ENCODE peak calls at places on chromosomes 12 and 14, in eight cellular contexts. One of them, this sample, is unnamed.

GRCh38 chr14:66359500-66359899 is 126.7 kb upstream of the CCDC196 start:
- DNase-seq in tibial artery: no peak
- DNase-seq in stomach: no peak
- DNase-seq in ovary: no peak
- DNase-seq in sigmoid colon: no peak
- DNase-seq in right atrium auricular region: no peak
- DNase-seq in WERI-Rb-1: peak; percentile 11
- DNase-seq in DND-41: peak; percentile 14
- DNase-seq in this sample: no peak

GRCh38 chr12:67430708-67431335 is 161.7 kb downstream of the CAND1 start:
- DNase-seq in stomach: no peak
- DNase-seq in WERI-Rb-1: no peak
- DNase-seq in DND-41: no peak
- DNase-seq in sigmoid colon: peak; percentile 90
- DNase-seq in right atrium auricular region: peak; percentile 87
- DNase-seq in ovary: peak; percentile 67
- DNase-seq in tibial artery: peak; percentile 77
- DNase-seq in this sample: no peak

GRCh38 chr12:51224625-51225024 is 6.8 kb upstream of the POU6F1 start:
- DNase-seq in WERI-Rb-1: no peak
- DNase-seq in stomach: no peak
- DNase-seq in right atrium auricular region: no peak
- DNase-seq in sigmoid colon: no peak
- DNase-seq in tibial artery: no peak
- DNase-seq in ovary: no peak
- DNase-seq in DND-41: no peak
- DNase-seq in this sample: no peak

GRCh38 chr14:67526676-67527459 is 6.2 kb upstream of the PLEKHH1 start:
- DNase-seq in ovary: no peak
- DNase-seq in DND-41: peak; percentile 53
- DNase-seq in sigmoid colon: no peak
- DNase-seq in tibial artery: no peak
- DNase-seq in right atrium auricular region: no peak
- DNase-seq in WERI-Rb-1: peak; percentile 61
- DNase-seq in stomach: peak; percentile 42
- DNase-seq in this sample: peak; percentile 56

GRCh38 chr12:108828774-108829173 is 28.6 kb downstream of the SSH1 start:
- DNase-seq in stomach: no peak
- DNase-seq in tibial artery: no peak
- DNase-seq in sigmoid colon: no peak
- DNase-seq in DND-41: no peak
- DNase-seq in ovary: no peak
- DNase-seq in WERI-Rb-1: no peak
- DNase-seq in right atrium auricular region: no peak
- DNase-seq in this sample: no peak

GRCh38 chr14:69559581-69560011 is 15.1 kb downstream of the CCDC177 start:
- DNase-seq in right atrium auricular region: no peak
- DNase-seq in tibial artery: no peak
- DNase-seq in stomach: no peak
- DNase-seq in ovary: no peak
- DNase-seq in WERI-Rb-1: no peak
- DNase-seq in DND-41: no peak
- DNase-seq in sigmoid colon: no peak
- DNase-seq in this sample: peak; percentile 69

GRCh38 chr12:95286713-95287112 is 69.1 kb downstream of the VEZT start:
- DNase-seq in ovary: no peak
- DNase-seq in sigmoid colon: peak; percentile 62
- DNase-seq in right atrium auricular region: no peak
- DNase-seq in WERI-Rb-1: no peak
- DNase-seq in stomach: no peak
- DNase-seq in DND-41: no peak
- DNase-seq in tibial artery: no peak
- DNase-seq in this sample: no peak

GRCh38 chr12:51441583-51441982 is 17.0 kb downstream of the SLC4A8 start:
- DNase-seq in stomach: no peak
- DNase-seq in DND-41: no peak
- DNase-seq in WERI-Rb-1: no peak
- DNase-seq in right atrium auricular region: no peak
- DNase-seq in sigmoid colon: no peak
- DNase-seq in ovary: peak; percentile 37
- DNase-seq in tibial artery: no peak
- DNase-seq in this sample: no peak

GRCh38 chr12:131438874-131439273 is 272.0 kb upstream of the SFSWAP start:
- DNase-seq in DND-41: no peak
- DNase-seq in right atrium auricular region: no peak
- DNase-seq in WERI-Rb-1: peak; percentile 73
- DNase-seq in stomach: peak; percentile 17
- DNase-seq in ovary: no peak
- DNase-seq in sigmoid colon: no peak
- DNase-seq in tibial artery: peak; percentile 57
- DNase-seq in this sample: no peak

GRCh38 chr14:50607181-50607580 is 47.2 kb downstream of the ATL1 start:
- DNase-seq in sigmoid colon: no peak
- DNase-seq in tibial artery: no peak
- DNase-seq in WERI-Rb-1: no peak
- DNase-seq in ovary: no peak
- DNase-seq in stomach: no peak
- DNase-seq in right atrium auricular region: no peak
- DNase-seq in DND-41: no peak
- DNase-seq in this sample: no peak

GRCh38 chr12:14408208-14408607 is 42.7 kb downstream of the ATF7IP start:
- DNase-seq in tibial artery: no peak
- DNase-seq in DND-41: no peak
- DNase-seq in ovary: no peak
- DNase-seq in stomach: no peak
- DNase-seq in sigmoid colon: no peak
- DNase-seq in right atrium auricular region: no peak
- DNase-seq in WERI-Rb-1: no peak
- DNase-seq in this sample: no peak

GRCh38 chr12:100404769-100405407 is 48.0 kb downstream of the SLC17A8 start:
- DNase-seq in WERI-Rb-1: peak; percentile 76
- DNase-seq in tibial artery: no peak
- DNase-seq in stomach: peak; percentile 34
- DNase-seq in DND-41: peak; percentile 53
- DNase-seq in ovary: no peak
- DNase-seq in right atrium auricular region: no peak
- DNase-seq in sigmoid colon: no peak
- DNase-seq in this sample: no peak

GRCh38 chr14:31388687-31389413 is 31.5 kb downstream of the HEATR5A start:
- DNase-seq in ovary: no peak
- DNase-seq in tibial artery: no peak
- DNase-seq in DND-41: no peak
- DNase-seq in WERI-Rb-1: no peak
- DNase-seq in stomach: no peak
- DNase-seq in sigmoid colon: no peak
- DNase-seq in right atrium auricular region: no peak
- DNase-seq in this sample: no peak

GRCh38 chr12:121038861-121039654 is at the start of gene OASL:
- DNase-seq in sigmoid colon: no peak
- DNase-seq in WERI-Rb-1: no peak
- DNase-seq in ovary: no peak
- DNase-seq in stomach: peak; percentile 77
- DNase-seq in tibial artery: no peak
- DNase-seq in right atrium auricular region: no peak
- DNase-seq in DND-41: peak; percentile 36
- DNase-seq in this sample: no peak

GRCh38 chr14:63676615-63677014 is 34.9 kb upstream of the WDR89 start:
- DNase-seq in stomach: no peak
- DNase-seq in WERI-Rb-1: no peak
- DNase-seq in ovary: no peak
- DNase-seq in DND-41: no peak
- DNase-seq in tibial artery: no peak
- DNase-seq in right atrium auricular region: no peak
- DNase-seq in sigmoid colon: no peak
- DNase-seq in this sample: no peak

GRCh38 chr14:28280530-28280929 is 486.1 kb upstream of the FOXG1 start:
- DNase-seq in ovary: no peak
- DNase-seq in sigmoid colon: no peak
- DNase-seq in stomach: no peak
- DNase-seq in WERI-Rb-1: no peak
- DNase-seq in DND-41: no peak
- DNase-seq in tibial artery: no peak
- DNase-seq in right atrium auricular region: no peak
- DNase-seq in this sample: no peak

GRCh38 chr12:46557539-46558373 is 185.2 kb upstream of the SLC38A2 start:
- DNase-seq in DND-41: no peak
- DNase-seq in ovary: no peak
- DNase-seq in stomach: no peak
- DNase-seq in right atrium auricular region: no peak
- DNase-seq in tibial artery: no peak
- DNase-seq in WERI-Rb-1: no peak
- DNase-seq in sigmoid colon: no peak
- DNase-seq in this sample: no peak
- H3K4me3 ChIP-seq in DND-41: no peak overlapping the region
- H3K4me3 ChIP-seq in ovary: no peak overlapping the region
- H3K4me3 ChIP-seq in stomach: no peak overlapping the region
- H3K4me3 ChIP-seq in right atrium auricular region: no peak overlapping the region
- H3K4me3 ChIP-seq in tibial artery: no peak overlapping the region
- H3K4me3 ChIP-seq in WERI-Rb-1: no peak overlapping the region
- H3K4me3 ChIP-seq in sigmoid colon: no peak overlapping the region
- H3K4me3 ChIP-seq in this sample: no peak overlapping the region

GRCh38 chr14:65239897-65240296 is 137.6 kb upstream of the MAX start:
- DNase-seq in ovary: no peak
- DNase-seq in DND-41: no peak
- DNase-seq in tibial artery: peak; percentile 20
- DNase-seq in sigmoid colon: no peak
- DNase-seq in WERI-Rb-1: no peak
- DNase-seq in right atrium auricular region: no peak
- DNase-seq in stomach: no peak
- DNase-seq in this sample: peak; percentile 76
- H3K27ac ChIP-seq in ovary: no peak overlapping the region
- H3K27ac ChIP-seq in DND-41: no peak overlapping the region
- H3K27ac ChIP-seq in tibial artery: no peak overlapping the region
- H3K27ac ChIP-seq in sigmoid colon: no peak overlapping the region
- H3K27ac ChIP-seq in WERI-Rb-1: no peak overlapping the region
- H3K27ac ChIP-seq in right atrium auricular region: no peak overlapping the region
- H3K27ac ChIP-seq in stomach: no peak overlapping the region
- H3K27ac ChIP-seq in this sample: peak overlapping the region; percentile 93

DNA sequence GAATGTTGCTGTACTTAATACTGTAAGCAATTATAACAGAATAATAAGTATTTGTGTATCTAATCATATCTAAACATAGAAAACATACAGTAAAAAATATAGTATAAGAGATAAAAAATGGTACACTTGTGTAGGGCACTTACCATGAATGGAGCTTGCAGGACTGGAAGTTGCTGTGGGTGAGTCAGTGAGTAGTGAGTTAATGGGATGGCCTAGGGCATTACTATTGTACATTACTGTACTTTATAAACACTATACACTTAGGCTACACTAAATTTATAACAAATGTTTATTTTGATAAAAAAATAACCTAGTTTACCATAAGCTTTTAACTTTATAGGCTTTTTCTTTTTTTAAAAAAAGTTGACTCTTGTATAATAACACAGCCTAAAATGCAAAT is 1071.2 kb upstream of the SEL1L start:
- DNase-seq in DND-41: no peak
- DNase-seq in ovary: no peak
- DNase-seq in tibial artery: no peak
- DNase-seq in right atrium auricular region: no peak
- DNase-seq in sigmoid colon: no peak
- DNase-seq in WERI-Rb-1: no peak
- DNase-seq in stomach: no peak
- DNase-seq in this sample: no peak
- TF ChIP-seq CTCF in DND-41: no peak
- TF ChIP-seq CTCF in ovary: no peak
- TF ChIP-seq CTCF in tibial artery: no peak
- TF ChIP-seq CTCF in right atrium auricular region: no peak
- TF ChIP-seq CTCF in sigmoid colon: no peak
- TF ChIP-seq CTCF in WERI-Rb-1: no peak
- TF ChIP-seq CTCF in stomach: no peak
- TF ChIP-seq CTCF in this sample: no peak

DNA sequence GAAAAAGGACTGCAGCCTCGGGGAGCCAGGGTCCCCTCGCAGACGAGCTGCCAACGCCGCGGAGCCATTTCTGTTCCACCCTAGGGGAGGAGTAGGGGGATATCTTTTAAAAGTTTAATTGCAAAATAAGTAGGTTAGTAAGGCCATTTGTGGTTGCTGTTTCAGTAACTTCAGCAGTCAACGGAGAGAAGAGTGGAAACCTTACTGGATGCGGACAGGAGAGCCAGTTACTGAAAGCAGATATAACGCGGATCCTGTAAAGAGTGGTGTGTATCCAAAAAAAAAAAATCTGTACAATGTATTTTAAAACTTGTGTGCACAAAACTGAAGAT is 817 bp upstream of the BTG1 start:
- DNase-seq in DND-41: no peak
- DNase-seq in ovary: no peak
- DNase-seq in tibial artery: no peak
- DNase-seq in stomach: no peak
- DNase-seq in right atrium auricular region: no peak
- DNase-seq in WERI-Rb-1: no peak
- DNase-seq in sigmoid colon: no peak
- DNase-seq in this sample: no peak
- H3K4me3 ChIP-seq in DND-41: peak overlapping the region; percentile 88
- H3K4me3 ChIP-seq in ovary: peak overlapping the region; percentile 92
- H3K4me3 ChIP-seq in tibial artery: peak overlapping the region; percentile 97
- H3K4me3 ChIP-seq in stomach: peak overlapping the region; percentile 85
- H3K4me3 ChIP-seq in right atrium auricular region: peak overlapping the region; percentile 59
- H3K4me3 ChIP-seq in WERI-Rb-1: peak overlapping the region; percentile 68
- H3K4me3 ChIP-seq in sigmoid colon: peak overlapping the region; percentile 67
- H3K4me3 ChIP-seq in this sample: peak overlapping the region; percentile 93

GRCh38 chr14:101763941-101764709 is 2.6 kb downstream of the PPP2R5C start:
- DNase-seq in sigmoid colon: no peak
- DNase-seq in right atrium auricular region: no peak
- DNase-seq in tibial artery: no peak
- DNase-seq in stomach: no peak
- DNase-seq in WERI-Rb-1: no peak
- DNase-seq in ovary: no peak
- DNase-seq in DND-41: no peak
- DNase-seq in this sample: no peak
- H3K27ac ChIP-seq in sigmoid colon: no peak overlapping the region
- H3K27ac ChIP-seq in right atrium auricular region: no peak overlapping the region
- H3K27ac ChIP-seq in tibial artery: no peak overlapping the region
- H3K27ac ChIP-seq in stomach: no peak overlapping the region
- H3K27ac ChIP-seq in WERI-Rb-1: no peak overlapping the region
- H3K27ac ChIP-seq in ovary: no peak overlapping the region
- H3K27ac ChIP-seq in DND-41: no peak overlapping the region
- H3K27ac ChIP-seq in this sample: no peak overlapping the region

DNA sequence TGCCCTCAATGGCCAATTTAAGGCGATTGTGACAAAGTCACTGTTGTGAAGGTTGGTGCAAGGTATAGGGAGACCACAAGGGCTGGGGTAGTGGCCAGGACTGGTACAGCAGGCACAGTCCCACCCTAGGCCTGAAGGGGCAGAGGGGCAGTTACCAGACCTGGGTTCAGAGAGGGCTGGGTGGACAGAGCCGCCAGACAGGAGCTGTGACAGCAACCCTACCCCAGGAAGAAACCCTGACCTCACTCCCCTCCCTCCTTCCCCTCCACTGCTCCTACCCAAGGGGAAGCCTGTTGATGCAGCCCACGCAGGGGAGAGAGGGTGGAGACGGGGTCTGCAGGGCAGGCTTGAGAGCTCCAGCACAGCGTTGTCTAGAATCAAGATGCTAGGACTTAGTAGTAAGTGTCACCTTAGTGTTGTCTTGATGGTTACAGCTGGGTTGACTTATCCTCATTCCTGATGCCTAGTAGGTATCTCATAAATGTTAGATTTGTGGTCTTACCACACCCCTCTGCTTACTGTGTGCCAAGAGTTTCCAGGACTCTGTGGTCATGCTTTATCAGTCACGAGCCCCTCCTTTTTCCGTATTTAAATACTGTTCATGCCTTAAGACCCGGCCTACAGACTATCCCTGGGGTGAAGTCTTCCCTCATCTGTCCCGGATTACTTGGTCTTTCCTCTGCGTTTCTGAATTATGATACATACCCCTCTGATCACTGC is 14.4 kb downstream of the EML1 start:
- DNase-seq in ovary: no peak
- DNase-seq in tibial artery: no peak
- DNase-seq in DND-41: no peak
- DNase-seq in sigmoid colon: no peak
- DNase-seq in right atrium auricular region: no peak
- DNase-seq in stomach: no peak
- DNase-seq in WERI-Rb-1: no peak
- DNase-seq in this sample: no peak
- TF ChIP-seq CTCF in ovary: no peak
- TF ChIP-seq CTCF in tibial artery: no peak
- TF ChIP-seq CTCF in DND-41: no peak
- TF ChIP-seq CTCF in sigmoid colon: no peak
- TF ChIP-seq CTCF in right atrium auricular region: no peak
- TF ChIP-seq CTCF in stomach: no peak
- TF ChIP-seq CTCF in WERI-Rb-1: peak; percentile 38
- TF ChIP-seq CTCF in this sample: no peak

This sample was measured in dorsolateral prefrontal cortex.